ENCODE peak calls at places on chromosomes 3 and 15, in five cellular contexts. I, K, N, R and X are unnamed samples. For H3K36me3, the result is how much of the 10 kb centered on the place peaks cover.

GRCh38 chr15:70149667-70150404 is 52.1 kb upstream of the TLE3 start:
- DNase-seq in I (no peak), K (peak), N (no peak), R (no peak), X (no peak)

GRCh38 chr15:90482124-90483011 is 47.4 kb upstream of the CRTC3 start:
- DNase-seq in I (peak), K (peak), N (peak), R (no peak), X (no peak)

GRCh38 chr3:179323197-179323901 is 518 bp downstream of the ZNF639 start:
- DNase-seq in I (no peak), K (peak), N (peak), R (peak), X (peak)

GRCh38 chr3:125151916-125152315 is 60.6 kb downstream of the SLC12A8 start:
- DNase-seq in I (no peak), K (peak), N (no peak), R (no peak), X (no peak)

GRCh38 chr15:47289667-47290066 is 427.6 kb upstream of the SEMA6D start:
- DNase-seq in I (no peak), K (no peak), N (no peak), R (no peak), X (no peak)

GRCh38 chr3:105752791-105753415 is 115.9 kb downstream of the CBLB start:
- DNase-seq in I (peak), K (peak), N (no peak), R (no peak), X (no peak)

GRCh38 chr3:185205865-185206264 is 48.0 kb downstream of the EHHADH start:
- DNase-seq in I (no peak), K (no peak), N (no peak), R (no peak), X (no peak)

GRCh38 chr15:47431501-47431900 is 285.8 kb upstream of the SEMA6D start:
- DNase-seq in I (peak), K (peak), N (no peak), R (no peak), X (no peak)

GRCh38 chr15:59918994-59919951 is 84.8 kb upstream of the FOXB1 start:
- DNase-seq in I (no peak), K (peak), N (no peak), R (no peak), X (no peak)

GRCh38 chr3:129793356-129793755 is 100.2 kb downstream of the TMCC1 start:
- DNase-seq in I (no peak), K (peak), N (peak), R (no peak), X (no peak)

GRCh38 chr15:78837543-78837942 is 26.3 kb upstream of the ADAMTS7 start:
- DNase-seq in I (no peak), K (no peak), N (no peak), R (no peak), X (no peak)

GRCh38 chr15:73601449-73602425 is 31.5 kb downstream of the NPTN start:
- DNase-seq in I (no peak), K (peak), N (no peak), R (no peak), X (no peak)

GRCh38 chr15:40249477-40250303 is 10.8 kb downstream of the PAK6 start:
- DNase-seq in I (no peak), K (peak), N (no peak), R (peak), X (peak)

GRCh38 chr3:65052101-65052500 is 364.3 kb upstream of the ADAMTS9 start:
- DNase-seq in I (no peak), K (peak), N (no peak), R (no peak), X (no peak)

GRCh38 chr3:54756330-54756731 is 171.5 kb downstream of the LRTM1 start:
- DNase-seq in I (peak), K (peak), N (no peak), R (no peak), X (no peak)

GRCh38 chr3:140207541-140207940 is 272.6 kb downstream of the CLSTN2 start:
- DNase-seq in I (no peak), K (no peak), N (no peak), R (no peak), X (no peak)

GRCh38 chr3:102006812-102007485 is 157.6 kb downstream of the NFKBIZ start:
- DNase-seq in I (peak), K (peak), N (no peak), R (no peak), X (no peak)

GRCh38 chr3:4906107-4906621 is 73.1 kb upstream of the BHLHE40 start:
- DNase-seq in I (no peak), K (peak), N (no peak), R (no peak), X (no peak)

GRCh38 chr3:193499152-193499551 is 55.5 kb downstream of the ATP13A4 start:
- DNase-seq in I (no peak), K (no peak), N (no peak), R (no peak), X (no peak)

GRCh38 chr3:73041537-73041936 is 19.9 kb upstream of the EBLN2 start:
- DNase-seq in I (no peak), K (peak), N (no peak), R (no peak), X (no peak)

GRCh38 chr3:127411083-127411727 is 123.4 kb upstream of the PRR20G start:
- DNase-seq in I (no peak), K (no peak), N (no peak), R (no peak), X (no peak)

GRCh38 chr3:187807086-187807862 is 62.0 kb upstream of the BCL6 start:
- DNase-seq in I (no peak), K (peak), N (no peak), R (no peak), X (no peak)

DNA sequence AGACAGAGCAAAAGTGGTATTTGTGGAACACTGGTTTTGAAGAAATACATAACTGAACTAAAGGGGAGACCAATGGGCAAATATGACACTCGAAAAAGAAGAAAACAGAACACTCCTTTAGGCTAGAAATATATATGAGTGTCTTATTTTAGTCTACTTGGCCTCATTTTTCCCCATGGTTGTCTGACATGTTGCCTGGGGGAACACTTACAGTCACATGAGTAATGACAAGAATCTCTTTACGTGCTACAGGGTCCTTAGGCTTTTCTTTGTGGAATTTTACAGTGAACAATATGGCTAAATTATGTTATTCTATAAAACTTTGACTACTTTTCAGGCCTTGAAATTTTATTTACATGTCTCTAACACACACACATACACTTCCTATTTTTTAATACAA is 17.6 kb downstream of the METTL6 start:
- DNase-seq in I (no peak), K (no peak), N (no peak), R (no peak), X (no peak)
- H3K36me3 ChIP-seq in I (under half), K (under half), N (half or more), R (under half), X (under half)

DNA sequence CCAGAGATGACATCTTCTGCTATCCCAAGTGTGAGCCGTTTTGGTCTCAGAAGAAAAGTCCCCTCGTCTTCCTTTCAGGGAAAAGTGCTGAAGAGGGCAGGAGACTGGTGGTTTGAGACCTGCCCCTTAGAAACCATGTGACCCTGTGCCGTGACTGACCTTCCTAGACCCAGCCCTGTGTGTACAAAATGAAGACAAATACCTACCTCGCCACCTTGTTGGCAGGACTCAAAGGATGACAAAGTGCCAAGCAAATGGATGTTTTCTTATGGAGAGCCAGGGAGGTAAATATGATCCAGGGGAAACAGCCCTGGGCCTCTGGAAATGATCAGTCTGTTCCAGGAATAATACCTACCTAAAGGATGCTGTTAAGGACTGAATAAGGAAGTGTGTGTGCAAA is 41.3 kb downstream of the FAM174B start:
- DNase-seq in I (no peak), K (no peak), N (no peak), R (no peak), X (no peak)
- H3K36me3 ChIP-seq in I (under half), K (under half), N (under half), R (under half), X (under half)

GRCh38 chr3:52851348-52851747 is 16.5 kb upstream of the MUSTN1 start:
- DNase-seq in I (no peak), K (peak), N (peak), R (peak), X (no peak)
- H3K36me3 ChIP-seq in I (under half), K (under half), N (under half), R (under half), X (under half)

GRCh38 chr15:19984101-19984500 is 557.5 kb downstream of the GOLGA6L6 start:
- DNase-seq in I (no peak), K (no peak), N (no peak), R (no peak), X (no peak)
- H3K36me3 ChIP-seq in I (under half), K (under half), N (under half), R (under half), X (under half)

DNA sequence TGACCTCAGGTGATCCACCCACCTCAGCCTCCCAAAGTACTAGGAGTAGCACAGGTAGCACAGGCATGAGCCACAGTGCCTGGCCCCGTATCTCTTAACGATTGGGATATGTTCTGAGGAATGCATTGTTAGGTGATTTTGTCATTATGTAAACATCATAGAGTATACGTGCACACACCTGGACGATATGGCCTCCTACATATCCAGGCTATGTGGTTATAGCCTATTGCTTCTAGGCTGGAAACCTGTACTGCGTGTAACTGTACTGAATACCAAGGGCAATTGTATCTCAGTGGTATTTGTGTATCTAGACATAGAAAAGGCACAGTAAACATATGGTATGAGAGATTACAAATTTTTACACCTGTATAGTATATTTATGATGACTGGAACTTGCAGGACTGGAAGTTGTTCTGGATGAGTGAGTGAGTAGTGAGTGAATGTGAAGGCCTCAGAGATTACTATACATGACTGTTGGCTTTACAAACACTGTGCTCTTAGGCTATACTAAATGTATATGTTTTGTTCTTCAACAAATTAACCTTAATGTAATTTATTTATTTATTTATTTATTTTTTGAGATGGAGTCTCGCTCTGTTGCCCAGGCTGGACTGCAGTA is 120.7 kb downstream of the MBNL1 start:
- DNase-seq in I (no peak), K (no peak), N (no peak), R (no peak), X (peak)
- H3K36me3 ChIP-seq in I (under half), K (under half), N (under half), R (under half), X (under half)

GRCh38 chr3:16494094-16494493 is 19.4 kb downstream of the RFTN1 start:
- DNase-seq in I (no peak), K (no peak), N (no peak), R (no peak), X (no peak)

GRCh38 chr3:16496008-16496407 is 17.5 kb downstream of the RFTN1 start:
- DNase-seq in I (no peak), K (no peak), N (no peak), R (no peak), X (no peak)

GRCh38 chr3:16498130-16498890 is 15.2 kb downstream of the RFTN1 start:
- DNase-seq in I (no peak), K (no peak), N (no peak), R (no peak), X (no peak)

GRCh38 chr3:16496408-16497222 is 16.9 kb downstream of the RFTN1 start:
- DNase-seq in I (no peak), K (no peak), N (no peak), R (no peak), X (no peak)

GRCh38 chr3:16494906-16495580 is 18.5 kb downstream of the RFTN1 start:
- DNase-seq in I (peak), K (peak), N (no peak), R (no peak), X (no peak)
- H3K36me3 ChIP-seq in I (under half), K (under half), N (under half), R (under half), X (under half)

DNA sequence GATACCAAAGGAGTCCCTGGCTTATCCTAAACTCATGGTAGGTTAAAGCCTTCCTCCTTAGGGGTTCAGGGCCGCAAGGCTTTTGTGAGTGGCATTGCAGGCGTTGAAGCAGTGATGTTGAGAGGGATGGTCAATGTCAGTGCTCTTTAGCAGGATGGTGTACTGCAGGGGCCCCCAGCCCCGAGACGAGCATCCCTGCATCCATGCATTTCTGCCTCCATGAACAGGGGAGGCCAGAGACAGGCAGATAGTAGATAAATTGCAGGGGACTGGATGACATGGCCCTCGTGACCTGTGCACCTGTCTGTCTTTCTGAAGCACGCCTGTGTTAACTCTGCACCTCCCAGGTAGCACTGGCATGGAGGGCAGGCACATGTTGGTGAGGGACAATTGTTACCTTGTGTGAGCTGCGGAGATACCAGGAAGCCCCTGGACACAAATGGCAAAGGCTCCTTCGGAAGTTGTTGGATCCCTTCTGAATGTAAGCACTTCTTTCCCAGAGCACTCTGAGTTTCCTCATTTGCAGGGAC is 133.5 kb downstream of the SNRPN start:
- DNase-seq in I (no peak), K (no peak), N (no peak), R (no peak), X (no peak)
- H3K36me3 ChIP-seq in I (under half), K (under half), N (half or more), R (under half), X (half or more)

DNA sequence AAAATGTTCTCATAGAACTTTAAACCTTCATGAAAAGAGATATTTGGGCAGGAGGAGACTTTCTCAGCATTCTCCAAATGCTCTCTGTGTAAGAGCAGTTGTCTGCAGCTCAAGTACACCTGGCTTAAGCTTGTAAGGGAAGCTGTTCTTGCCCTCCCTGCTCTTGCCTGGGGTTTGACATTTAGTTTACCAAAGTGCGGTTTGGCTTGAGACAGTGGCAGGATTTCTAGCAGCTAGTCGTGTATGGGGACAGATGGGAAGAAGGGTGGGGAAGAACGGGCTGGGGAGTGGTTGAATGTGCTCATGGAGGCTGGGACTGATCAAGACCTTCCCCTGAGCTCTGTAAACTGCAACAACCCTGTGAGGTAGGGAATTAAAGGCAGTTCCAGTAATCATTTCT is 39.8 kb downstream of the SQOR start:
- DNase-seq in I (no peak), K (no peak), N (no peak), R (no peak), X (no peak)
- H3K36me3 ChIP-seq in I (under half), K (under half), N (under half), R (half or more), X (half or more)

GRCh38 chr3:12920967-12921366 is 79.6 kb upstream of the RPL32 start:
- DNase-seq in I (no peak), K (no peak), N (no peak), R (no peak), X (no peak)

GRCh38 chr3:12922881-12923431 is 81.6 kb upstream of the RPL32 start:
- DNase-seq in I (no peak), K (no peak), N (no peak), R (no peak), X (no peak)

GRCh38 chr3:12924437-12924836 is 83.1 kb upstream of the RPL32 start:
- DNase-seq in I (no peak), K (no peak), N (no peak), R (no peak), X (no peak)

GRCh38 chr3:12921736-12922135 is 80.4 kb upstream of the RPL32 start:
- DNase-seq in I (no peak), K (no peak), N (no peak), R (no peak), X (no peak)

DNA sequence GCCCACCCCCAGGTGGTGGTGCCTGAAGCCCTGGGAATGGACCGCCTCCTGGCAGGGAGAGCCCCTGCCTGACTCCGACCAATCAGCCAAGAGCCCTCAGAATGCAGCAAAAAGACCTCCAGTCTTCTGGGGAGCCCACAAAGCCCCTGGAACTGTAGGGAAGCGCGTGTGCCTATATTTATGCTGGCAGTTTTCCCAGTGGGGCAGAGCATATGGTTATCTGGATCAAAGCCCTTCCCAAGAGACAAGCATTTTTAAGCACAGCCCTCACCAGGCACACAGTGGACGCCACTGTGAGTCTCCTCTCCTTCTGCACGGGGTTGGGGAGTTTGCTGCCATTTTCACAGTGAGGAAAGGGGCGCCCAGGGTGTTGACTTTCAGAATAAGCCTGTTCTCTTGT is 80.9 kb upstream of the RPL32 start:
- DNase-seq in I (no peak), K (peak), N (no peak), R (no peak), X (no peak)
- H3K36me3 ChIP-seq in I (under half), K (under half), N (half or more), R (half or more), X (under half)

DNA sequence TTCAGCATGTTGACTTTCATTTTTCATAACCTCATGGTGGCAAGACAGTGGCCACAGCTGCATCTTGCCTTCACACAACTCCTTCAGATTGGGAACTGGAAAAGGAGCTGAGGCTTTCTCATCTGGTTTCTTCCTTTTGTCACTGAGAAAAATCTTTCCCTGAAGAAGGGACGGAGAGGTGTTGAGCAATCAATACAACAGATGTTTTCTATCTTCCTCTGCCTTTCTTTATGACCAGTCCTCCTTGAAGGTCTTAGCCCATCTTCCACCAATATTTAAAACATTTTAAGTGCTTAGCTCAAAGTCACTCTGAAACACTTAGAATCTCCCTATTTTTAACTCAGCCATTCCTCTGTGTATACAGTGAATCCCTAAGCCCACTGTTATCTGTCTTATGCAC is 11.9 kb downstream of the ZNF660 start:
- DNase-seq in I (no peak), K (no peak), N (no peak), R (no peak), X (no peak)
- H3K36me3 ChIP-seq in I (under half), K (under half), N (half or more), R (under half), X (under half)